ENCODE peak calls at places on chromosomes 2 and 18, in five cellular contexts. L is IMR-90, Y is H1, G is trophoblast cell, V is mesenchymal stem cell. U is an unnamed sample.
A peak's percentile ranks its signal among the peaks of the same experiment; 100 is the strongest.

GRCh38 chr2:6036211-6036610 is 344.0 kb downstream of the SOX11 start:
- DNase-seq in Y (no peak), L (no peak), V (no peak), G (no peak), U (no peak)

GRCh38 chr2:207767461-207768167 is 2.1 kb downstream of the FZD5 start:
- DNase-seq in Y (no peak), G (peak; percentile 42), L (no peak), V (peak; percentile 29), U (peak; percentile 62)

GRCh38 chr2:118246726-118247125 is 158.5 kb downstream of the INSIG2 start:
- DNase-seq in L (no peak), G (no peak), Y (no peak), V (no peak), U (no peak)

GRCh38 chr18:48355526-48356115 is 53.6 kb downstream of the ZBTB7C start:
- DNase-seq in V (no peak), L (no peak), G (no peak), Y (no peak), U (no peak)

GRCh38 chr2:220191031-220191430 is 563.6 kb downstream of the SLC4A3 start:
- DNase-seq in G (no peak), V (no peak), L (peak; percentile 28), Y (no peak), U (no peak)

GRCh38 chr2:181891258-181891965 is at the start of gene ITPRID2:
- DNase-seq in V (peak; percentile 92), Y (no peak), G (peak; percentile 93), L (peak; percentile 89), U (peak; percentile 77)

GRCh38 chr2:235848055-235848454 is 320.1 kb downstream of the GBX2 start:
- DNase-seq in V (no peak), L (no peak), Y (no peak), G (no peak), U (no peak)

GRCh38 chr2:215958231-215958630 is 55.1 kb downstream of the MREG start:
- DNase-seq in G (no peak), L (no peak), V (no peak), Y (no peak), U (no peak)

GRCh38 chr2:103459302-103459701 is 697.5 kb downstream of the TMEM182 start:
- DNase-seq in G (no peak), L (no peak), Y (no peak), V (no peak), U (no peak)

GRCh38 chr2:238709961-238710360 is 137.9 kb upstream of the TWIST2 start:
- DNase-seq in G (no peak), Y (no peak), V (peak; percentile 29), L (peak; percentile 24), U (no peak)

GRCh38 chr2:157822993-157823392 is 53.1 kb downstream of the ACVR1 start:
- DNase-seq in V (peak; percentile 64), L (peak; percentile 83), Y (no peak), G (no peak), U (no peak)

GRCh38 chr2:241074901-241075540 is 27.1 kb downstream of the MTERF4 start:
- DNase-seq in G (no peak), Y (no peak), L (no peak), V (no peak), U (no peak)

GRCh38 chr2:729363-729762 is 52.2 kb upstream of the TMEM18 start:
- DNase-seq in Y (no peak), V (no peak), L (no peak), G (no peak), U (no peak)

GRCh38 chr2:7567646-7568045 is 650.4 kb downstream of the RNF144A start:
- DNase-seq in L (no peak), G (no peak), Y (no peak), V (no peak), U (no peak)

GRCh38 chr2:151777487-151777886 is 43.2 kb upstream of the NEB start:
- DNase-seq in L (no peak), G (no peak), V (no peak), Y (no peak), U (no peak)

GRCh38 chr2:235390108-235390815 is 103.6 kb upstream of the AGAP1 start:
- DNase-seq in L (peak; percentile 33), V (no peak), G (no peak), Y (no peak), U (no peak)

GRCh38 chr2:33322099-33322498 is 154.3 kb upstream of the RASGRP3 start:
- DNase-seq in V (peak; percentile 66), L (peak; percentile 80), Y (no peak), G (no peak), U (no peak)

GRCh38 chr2:68248806-68249205 is 3.5 kb downstream of the PPP3R1 start:
- DNase-seq in L (no peak), Y (no peak), G (no peak), V (no peak), U (no peak)

GRCh38 chr2:159572459-159572858 is 43.9 kb downstream of the BAZ2B start:
- DNase-seq in L (no peak), Y (no peak), V (no peak), G (no peak), U (no peak)

GRCh38 chr2:1775511-1776035 is 31.3 kb upstream of the PXDN start:
- DNase-seq in Y (no peak), V (no peak), L (no peak), G (peak; percentile 88), U (no peak)

GRCh38 chr2:20232837-20233207 is 7.9 kb upstream of the SDC1 start:
- DNase-seq in G (peak; percentile 99), V (no peak), L (no peak), Y (peak; percentile 31), U (no peak)

GRCh38 chr2:212124597-212124996 is 414.0 kb downstream of the ERBB4 start:
- DNase-seq in V (peak; percentile 15), Y (no peak), G (peak; percentile 91), L (peak; percentile 29), U (no peak)

GRCh38 chr2:195645413-195645812 is 11.6 kb upstream of the SLC39A10 start:
- DNase-seq in L (no peak), G (no peak), V (no peak), Y (no peak), U (no peak)

GRCh38 chr2:57890993-57891688 is 155.5 kb upstream of the VRK2 start:
- DNase-seq in L (peak; percentile 2), V (no peak), Y (no peak), G (peak; percentile 74), U (no peak)

GRCh38 chr2:179569834-179570233 is 291.6 kb downstream of the ZNF385B start:
- DNase-seq in V (peak; percentile 83), L (peak; percentile 69), Y (no peak), G (peak; percentile 51), U (no peak)

GRCh38 chr2:174697267-174697666 is 67.0 kb downstream of the CHRNA1 start:
- DNase-seq in Y (peak; percentile 70), L (peak; percentile 57), G (peak; percentile 87), V (peak; percentile 75), U (peak; percentile 42)

GRCh38 chr2:98508690-98509054 is 64.0 kb downstream of the INPP4A start:
- DNase-seq in G (peak; percentile 74), L (peak; percentile 73), Y (no peak), V (peak; percentile 62), U (no peak)
- H3K79me1 ChIP-seq in G (peaks cover 4% of the 10 kb centered on the region), L (peaks cover 75% of the 10 kb centered on the region), Y (peaks cover 10% of the 10 kb centered on the region), V (peaks cover 40% of the 10 kb centered on the region), U (no peaks in the 10 kb centered on the region)

GRCh38 chr2:14132386-14132785 is 500.1 kb upstream of the LRATD1 start:
- DNase-seq in L (no peak), V (no peak), G (no peak), Y (no peak), U (no peak)

GRCh38 chr2:14140009-14140408 is 492.5 kb upstream of the LRATD1 start:
- DNase-seq in G (no peak), Y (peak; percentile 48), V (no peak), L (no peak), U (no peak)

GRCh38 chr2:14136030-14136429 is 496.5 kb upstream of the LRATD1 start:
- DNase-seq in L (no peak), Y (no peak), V (no peak), G (no peak), U (no peak)

GRCh38 chr2:14134737-14135136 is 497.8 kb upstream of the LRATD1 start:
- DNase-seq in L (no peak), Y (no peak), V (no peak), G (no peak), U (no peak)

GRCh38 chr2:14137643-14138042 is 494.9 kb upstream of the LRATD1 start:
- DNase-seq in G (peak; percentile 35), Y (no peak), V (no peak), L (no peak), U (no peak)
- H3K4me3 ChIP-seq in G (no peak overlapping the region), Y (no peak overlapping the region), V (no peak overlapping the region), L (no peak overlapping the region), U (no peak overlapping the region)

GRCh38 chr2:122660786-122661634 is 905.6 kb downstream of the TSN start:
- DNase-seq in L (no peak), G (no peak), V (no peak), Y (peak; percentile 68), U (peak; percentile 56)
- H4K91ac ChIP-seq in L (no peak overlapping the region), G (no peak overlapping the region), V (no peak overlapping the region), Y (peak overlapping the region; percentile 95), U (no peak overlapping the region)

DNA sequence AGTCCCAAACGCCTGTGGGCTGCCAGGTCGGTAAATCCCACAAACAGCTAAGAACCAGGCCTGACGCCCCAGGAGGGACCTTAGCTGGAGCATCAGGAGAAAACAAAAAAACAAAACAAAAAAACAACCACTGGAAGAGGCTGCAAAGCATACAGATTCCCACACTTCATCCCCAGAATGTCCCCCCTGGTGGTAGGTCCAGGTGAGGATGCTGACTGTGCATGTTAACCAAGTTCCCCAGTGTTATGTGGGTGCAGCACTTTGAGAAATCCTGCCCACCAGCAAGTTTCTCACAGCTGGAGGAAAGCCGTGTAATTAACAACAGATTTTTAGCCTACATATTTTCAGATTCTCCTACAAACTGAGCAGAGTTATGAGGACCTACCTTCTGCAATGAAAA is 15.1 kb downstream of the ST3GAL5 start:
- DNase-seq in V (no peak), G (no peak), L (no peak), Y (no peak), U (no peak)
- H3K79me1 ChIP-seq in V (peaks cover 32% of the 10 kb centered on the region), G (no peaks in the 10 kb centered on the region), L (no peaks in the 10 kb centered on the region), Y (no peaks in the 10 kb centered on the region), U (no peaks in the 10 kb centered on the region)

GRCh38 chr18:3455938-3456685 is 6.1 kb downstream of the TGIF1 start:
- DNase-seq in Y (no peak), V (peak; percentile 82), G (peak; percentile 39), L (peak; percentile 54), U (no peak)
- H3K4me3 ChIP-seq in Y (no peak overlapping the region), V (peak overlapping the region; percentile 96), G (no peak overlapping the region), L (no peak overlapping the region), U (no peak overlapping the region)

DNA sequence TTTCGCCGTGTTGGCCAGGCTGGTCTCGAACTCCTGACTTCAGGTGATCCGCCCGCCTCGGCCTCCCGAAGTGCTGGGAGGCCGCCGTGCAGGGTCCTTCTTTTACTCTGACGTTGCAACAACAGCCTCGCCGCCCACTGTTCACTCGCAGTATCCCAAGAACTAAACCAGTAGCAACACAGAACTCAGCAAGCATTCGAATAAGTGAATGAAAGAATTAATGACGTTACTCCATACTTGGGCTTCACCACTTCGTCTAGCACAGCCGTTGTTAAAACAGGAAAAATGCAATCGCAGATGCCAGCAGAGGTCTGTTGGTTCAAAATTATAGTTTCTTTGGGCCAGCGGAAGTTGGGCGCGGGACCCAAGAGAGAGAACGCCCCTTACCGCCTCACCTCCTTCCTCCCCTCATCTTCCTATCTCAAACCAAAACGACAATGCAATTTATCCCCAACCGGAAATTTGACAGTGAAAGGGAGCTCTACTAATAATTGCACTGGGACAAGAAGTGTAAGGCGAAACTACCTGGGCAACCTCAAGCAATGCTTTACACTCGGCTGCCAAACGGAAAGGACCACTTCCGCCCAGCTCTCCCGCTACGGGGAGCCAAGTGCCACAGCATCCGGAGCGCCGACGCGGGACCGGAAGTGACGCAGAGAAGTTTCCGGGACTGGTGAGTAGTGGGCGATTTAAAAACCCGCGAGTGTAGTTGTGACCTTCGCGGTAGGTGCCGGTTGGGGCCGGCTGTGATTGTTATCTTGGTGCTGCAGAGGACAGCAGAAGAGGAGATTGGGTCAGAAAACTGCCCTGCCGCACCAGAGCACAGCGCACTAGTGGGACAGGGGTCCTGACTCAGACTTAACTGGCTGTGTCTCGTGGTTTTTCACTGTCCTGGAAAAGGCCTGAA is at the start of the genes NIF3L1 and PPIL3:
- DNase-seq in L (peak; percentile 98), V (peak; percentile 99), G (peak; percentile 99), Y (peak; percentile 94), U (peak; percentile 93)
- H4K91ac ChIP-seq in L (peak within 1 kb of the TSS; percentile 88), V (peak within 1 kb of the TSS; percentile 75), G (peak within 1 kb of the TSS; percentile 72), Y (peak within 1 kb of the TSS; percentile 97), U (no peak within 1 kb of the TSS)